ENCODE peak calls at places on chromosomes 5 and 9, in eight cellular contexts. One of them, this sample, is unnamed. For H3K4me1, the result is how much of the 10 kb centered on the place peaks cover.

GRCh38 chr9:136248951-136249880 is 3.6 kb upstream of the QSOX2 start:
- DNase-seq in lower lobe of right lung: peak
- DNase-seq in colonic mucosa: no peak
- DNase-seq in neural progenitor cell: no peak
- DNase-seq in fibroblast of lung: no peak
- DNase-seq in uterus: no peak
- DNase-seq in CD8-positive, alpha-beta T cell: no peak
- DNase-seq in CD8-positive, alpha-beta memory T cell: no peak
- DNase-seq in this sample: no peak

GRCh38 chr5:13325765-13326164 is 618.7 kb downstream of the DNAH5 start:
- DNase-seq in lower lobe of right lung: no peak
- DNase-seq in colonic mucosa: no peak
- DNase-seq in neural progenitor cell: no peak
- DNase-seq in fibroblast of lung: peak
- DNase-seq in uterus: no peak
- DNase-seq in CD8-positive, alpha-beta T cell: no peak
- DNase-seq in CD8-positive, alpha-beta memory T cell: no peak
- DNase-seq in this sample: no peak

GRCh38 chr5:133499896-133500295 is 112.4 kb downstream of the FSTL4 start:
- DNase-seq in lower lobe of right lung: no peak
- DNase-seq in colonic mucosa: peak
- DNase-seq in neural progenitor cell: no peak
- DNase-seq in fibroblast of lung: no peak
- DNase-seq in uterus: no peak
- DNase-seq in CD8-positive, alpha-beta T cell: no peak
- DNase-seq in CD8-positive, alpha-beta memory T cell: no peak
- DNase-seq in this sample: no peak

GRCh38 chr5:43042626-43043399 is 2.7 kb upstream of the ANXA2R start:
- DNase-seq in lower lobe of right lung: peak
- DNase-seq in colonic mucosa: peak
- DNase-seq in neural progenitor cell: peak
- DNase-seq in fibroblast of lung: peak
- DNase-seq in uterus: peak
- DNase-seq in CD8-positive, alpha-beta T cell: peak
- DNase-seq in CD8-positive, alpha-beta memory T cell: no peak
- DNase-seq in this sample: peak

GRCh38 chr5:98679963-98680362 is 93.5 kb upstream of the RGMB start:
- DNase-seq in lower lobe of right lung: no peak
- DNase-seq in colonic mucosa: no peak
- DNase-seq in neural progenitor cell: no peak
- DNase-seq in fibroblast of lung: peak
- DNase-seq in uterus: no peak
- DNase-seq in CD8-positive, alpha-beta T cell: no peak
- DNase-seq in CD8-positive, alpha-beta memory T cell: no peak
- DNase-seq in this sample: no peak

GRCh38 chr9:15299374-15299939 is 7.6 kb downstream of the TTC39B start:
- DNase-seq in lower lobe of right lung: no peak
- DNase-seq in colonic mucosa: no peak
- DNase-seq in neural progenitor cell: no peak
- DNase-seq in fibroblast of lung: no peak
- DNase-seq in uterus: no peak
- DNase-seq in CD8-positive, alpha-beta T cell: peak
- DNase-seq in CD8-positive, alpha-beta memory T cell: peak
- DNase-seq in this sample: no peak

GRCh38 chr5:87322381-87322780 is 54.7 kb downstream of the RASA1 start:
- DNase-seq in lower lobe of right lung: no peak
- DNase-seq in colonic mucosa: no peak
- DNase-seq in neural progenitor cell: no peak
- DNase-seq in fibroblast of lung: no peak
- DNase-seq in uterus: no peak
- DNase-seq in CD8-positive, alpha-beta T cell: no peak
- DNase-seq in CD8-positive, alpha-beta memory T cell: no peak
- DNase-seq in this sample: no peak

GRCh38 chr9:13942695-13943094 is 371.2 kb downstream of the NFIB start:
- DNase-seq in lower lobe of right lung: no peak
- DNase-seq in colonic mucosa: no peak
- DNase-seq in neural progenitor cell: no peak
- DNase-seq in fibroblast of lung: peak
- DNase-seq in uterus: peak
- DNase-seq in CD8-positive, alpha-beta T cell: no peak
- DNase-seq in CD8-positive, alpha-beta memory T cell: no peak
- DNase-seq in this sample: no peak

GRCh38 chr5:31845351-31845750 is 206.4 kb downstream of the PDZD2 start:
- DNase-seq in lower lobe of right lung: no peak
- DNase-seq in colonic mucosa: no peak
- DNase-seq in neural progenitor cell: no peak
- DNase-seq in fibroblast of lung: peak
- DNase-seq in uterus: no peak
- DNase-seq in CD8-positive, alpha-beta T cell: no peak
- DNase-seq in CD8-positive, alpha-beta memory T cell: no peak
- DNase-seq in this sample: no peak

GRCh38 chr5:178335287-178336030 is 102.9 kb upstream of the PHYKPL start:
- DNase-seq in lower lobe of right lung: no peak
- DNase-seq in colonic mucosa: no peak
- DNase-seq in neural progenitor cell: no peak
- DNase-seq in fibroblast of lung: no peak
- DNase-seq in uterus: no peak
- DNase-seq in CD8-positive, alpha-beta T cell: no peak
- DNase-seq in CD8-positive, alpha-beta memory T cell: no peak
- DNase-seq in this sample: no peak

GRCh38 chr5:72241346-72242003 is 78.6 kb downstream of the MRPS27 start:
- DNase-seq in lower lobe of right lung: no peak
- DNase-seq in colonic mucosa: no peak
- DNase-seq in neural progenitor cell: peak
- DNase-seq in fibroblast of lung: no peak
- DNase-seq in uterus: no peak
- DNase-seq in CD8-positive, alpha-beta T cell: no peak
- DNase-seq in CD8-positive, alpha-beta memory T cell: no peak
- DNase-seq in this sample: no peak

GRCh38 chr5:68114641-68115040 is 100.9 kb upstream of the PIK3R1 start:
- DNase-seq in lower lobe of right lung: no peak
- DNase-seq in colonic mucosa: no peak
- DNase-seq in neural progenitor cell: no peak
- DNase-seq in fibroblast of lung: peak
- DNase-seq in uterus: no peak
- DNase-seq in CD8-positive, alpha-beta T cell: no peak
- DNase-seq in CD8-positive, alpha-beta memory T cell: no peak
- DNase-seq in this sample: no peak

DNA sequence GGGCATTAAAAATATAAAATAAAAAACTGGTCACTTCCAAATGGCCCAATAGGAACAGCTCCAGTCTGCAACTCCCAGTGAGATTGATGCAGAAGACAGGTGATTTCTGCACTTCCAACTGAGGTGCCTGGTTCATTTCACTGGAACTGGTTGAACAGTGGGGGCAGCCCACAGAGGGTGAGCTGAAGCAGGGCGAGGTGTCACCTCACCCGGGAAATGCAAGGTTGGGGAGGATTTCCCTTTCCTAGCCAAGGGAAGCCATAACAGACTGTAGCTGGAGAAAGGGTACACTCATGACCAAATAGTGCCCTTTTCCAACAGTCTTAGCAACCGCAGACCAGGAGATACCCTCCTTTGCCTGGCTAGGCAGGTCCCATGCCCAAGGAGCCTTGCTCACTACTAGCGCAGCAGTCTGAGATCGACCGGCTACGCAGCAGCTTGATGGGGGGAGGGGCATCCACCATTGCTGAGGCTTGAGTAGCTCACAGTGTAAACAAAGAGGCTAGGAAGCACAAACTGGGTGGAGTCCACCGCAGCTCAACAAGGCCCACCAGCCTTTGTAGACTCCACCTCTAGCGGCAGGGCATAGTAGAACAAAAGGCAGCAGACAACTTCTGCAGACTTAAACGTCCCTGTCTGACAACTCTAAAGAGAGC is 12.7 kb downstream of the RLN1 start:
- DNase-seq in lower lobe of right lung: peak
- DNase-seq in colonic mucosa: peak
- DNase-seq in neural progenitor cell: peak
- DNase-seq in fibroblast of lung: peak
- DNase-seq in uterus: no peak
- DNase-seq in CD8-positive, alpha-beta T cell: peak
- DNase-seq in CD8-positive, alpha-beta memory T cell: peak
- DNase-seq in this sample: no peak
- H3K27ac ChIP-seq in lower lobe of right lung: no peak
- H3K27ac ChIP-seq in colonic mucosa: no peak
- H3K27ac ChIP-seq in neural progenitor cell: no peak
- H3K27ac ChIP-seq in fibroblast of lung: no peak
- H3K27ac ChIP-seq in uterus: no peak
- H3K27ac ChIP-seq in CD8-positive, alpha-beta T cell: no peak
- H3K27ac ChIP-seq in CD8-positive, alpha-beta memory T cell: peak
- H3K27ac ChIP-seq in this sample: no peak

DNA sequence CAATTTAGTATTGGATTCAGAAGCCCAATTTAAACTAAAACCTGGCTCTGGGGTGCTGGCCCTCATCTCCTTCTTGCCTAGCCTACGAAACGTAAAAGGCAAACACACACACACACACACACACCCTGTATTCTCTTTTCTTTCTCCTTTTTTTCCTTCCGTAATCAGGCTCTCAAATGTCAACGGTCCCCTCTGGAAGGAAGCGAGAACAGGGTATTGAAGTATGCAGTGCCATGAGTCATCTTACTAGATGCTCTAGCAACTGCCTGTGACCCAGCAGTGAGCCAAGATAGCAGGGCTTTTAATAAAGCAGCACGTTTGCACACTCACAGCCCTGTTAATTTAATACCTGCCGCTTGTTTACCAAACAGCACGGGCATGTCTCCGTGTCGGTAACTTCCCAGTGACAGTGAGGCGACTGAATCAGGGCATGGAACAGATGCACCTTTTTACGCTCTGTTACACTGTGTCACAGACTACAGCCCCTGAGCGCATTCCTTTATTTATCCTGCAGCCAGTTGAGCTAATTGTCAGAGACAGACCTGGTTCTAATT is 243.8 kb downstream of the BNC2 start:
- DNase-seq in lower lobe of right lung: no peak
- DNase-seq in colonic mucosa: no peak
- DNase-seq in neural progenitor cell: peak
- DNase-seq in fibroblast of lung: peak
- DNase-seq in uterus: peak
- DNase-seq in CD8-positive, alpha-beta T cell: no peak
- DNase-seq in CD8-positive, alpha-beta memory T cell: no peak
- DNase-seq in this sample: no peak
- H3K4me1 ChIP-seq in lower lobe of right lung: under half
- H3K4me1 ChIP-seq in colonic mucosa: under half
- H3K4me1 ChIP-seq in neural progenitor cell: half or more
- H3K4me1 ChIP-seq in fibroblast of lung: under half
- H3K4me1 ChIP-seq in uterus: under half
- H3K4me1 ChIP-seq in CD8-positive, alpha-beta T cell: under half
- H3K4me1 ChIP-seq in CD8-positive, alpha-beta memory T cell: under half
- H3K4me1 ChIP-seq in this sample: under half

DNA sequence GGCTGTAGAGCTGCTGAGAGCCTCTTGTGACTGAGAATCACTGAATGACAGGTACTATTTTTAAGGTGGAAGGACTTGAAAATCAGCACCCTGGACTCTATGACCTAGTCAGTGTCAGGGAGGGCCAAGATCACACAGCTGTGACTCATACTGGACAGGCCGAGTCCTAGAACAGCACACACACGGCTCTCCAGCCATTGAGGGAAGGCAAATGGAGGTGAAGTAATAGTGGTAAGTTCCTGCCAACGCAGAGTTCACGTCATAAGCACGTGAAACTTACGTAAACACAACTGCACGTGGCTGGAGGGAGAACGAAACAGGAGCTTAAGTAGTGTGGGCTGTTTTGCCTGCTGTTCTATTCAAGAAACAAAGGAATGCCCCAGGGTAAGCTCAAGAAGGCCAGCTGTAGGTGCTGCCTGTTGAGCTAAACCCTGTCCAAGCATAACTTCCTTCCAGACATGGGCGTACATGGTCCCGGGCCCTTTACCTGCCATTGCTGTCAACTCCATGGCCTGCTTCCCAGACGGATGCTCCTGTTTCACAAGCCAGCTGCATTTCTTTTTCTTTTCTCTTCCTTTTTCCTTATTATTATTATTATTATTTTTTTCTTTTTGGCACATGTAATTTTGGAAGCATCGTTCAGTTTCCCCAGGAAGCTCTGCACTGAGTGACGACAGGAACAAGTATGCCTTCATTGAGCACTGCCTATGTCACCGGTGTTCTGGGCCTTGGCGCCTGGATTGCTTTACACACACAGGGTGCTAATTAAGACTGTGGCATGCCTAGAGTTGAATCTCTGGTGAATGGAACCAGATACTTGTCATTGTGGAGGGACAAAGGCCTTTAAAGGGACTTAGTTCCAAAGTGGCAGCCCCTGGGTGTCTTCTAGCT is 10.2 kb upstream of the LCP2 start:
- DNase-seq in lower lobe of right lung: peak
- DNase-seq in colonic mucosa: peak
- DNase-seq in neural progenitor cell: peak
- DNase-seq in fibroblast of lung: peak
- DNase-seq in uterus: peak
- DNase-seq in CD8-positive, alpha-beta T cell: no peak
- DNase-seq in CD8-positive, alpha-beta memory T cell: no peak
- DNase-seq in this sample: no peak
- H3K27ac ChIP-seq in lower lobe of right lung: peak
- H3K27ac ChIP-seq in colonic mucosa: peak
- H3K27ac ChIP-seq in neural progenitor cell: peak
- H3K27ac ChIP-seq in fibroblast of lung: no peak
- H3K27ac ChIP-seq in uterus: peak
- H3K27ac ChIP-seq in CD8-positive, alpha-beta T cell: no peak
- H3K27ac ChIP-seq in CD8-positive, alpha-beta memory T cell: no peak
- H3K27ac ChIP-seq in this sample: no peak

GRCh38 chr9:109315480-109315879 is 5.4 kb downstream of the EPB41L4B start:
- DNase-seq in lower lobe of right lung: no peak
- DNase-seq in colonic mucosa: no peak
- DNase-seq in neural progenitor cell: no peak
- DNase-seq in fibroblast of lung: no peak
- DNase-seq in uterus: no peak
- DNase-seq in CD8-positive, alpha-beta T cell: no peak
- DNase-seq in CD8-positive, alpha-beta memory T cell: no peak
- DNase-seq in this sample: no peak

GRCh38 chr9:109319072-109319630 is 1.7 kb downstream of the EPB41L4B start:
- DNase-seq in lower lobe of right lung: peak
- DNase-seq in colonic mucosa: peak
- DNase-seq in neural progenitor cell: peak
- DNase-seq in fibroblast of lung: peak
- DNase-seq in uterus: no peak
- DNase-seq in CD8-positive, alpha-beta T cell: no peak
- DNase-seq in CD8-positive, alpha-beta memory T cell: no peak
- DNase-seq in this sample: peak

GRCh38 chr9:109317979-109318671 is 2.7 kb downstream of the EPB41L4B start:
- DNase-seq in lower lobe of right lung: no peak
- DNase-seq in colonic mucosa: no peak
- DNase-seq in neural progenitor cell: peak
- DNase-seq in fibroblast of lung: peak
- DNase-seq in uterus: no peak
- DNase-seq in CD8-positive, alpha-beta T cell: no peak
- DNase-seq in CD8-positive, alpha-beta memory T cell: no peak
- DNase-seq in this sample: no peak

GRCh38 chr9:109315889-109316640 is 4.8 kb downstream of the EPB41L4B start:
- DNase-seq in lower lobe of right lung: peak
- DNase-seq in colonic mucosa: peak
- DNase-seq in neural progenitor cell: peak
- DNase-seq in fibroblast of lung: peak
- DNase-seq in uterus: no peak
- DNase-seq in CD8-positive, alpha-beta T cell: no peak
- DNase-seq in CD8-positive, alpha-beta memory T cell: no peak
- DNase-seq in this sample: peak

GRCh38 chr9:109317311-109317978 is 3.4 kb downstream of the EPB41L4B start:
- DNase-seq in lower lobe of right lung: no peak
- DNase-seq in colonic mucosa: peak
- DNase-seq in neural progenitor cell: peak
- DNase-seq in fibroblast of lung: no peak
- DNase-seq in uterus: no peak
- DNase-seq in CD8-positive, alpha-beta T cell: no peak
- DNase-seq in CD8-positive, alpha-beta memory T cell: no peak
- DNase-seq in this sample: no peak
- H3K4me1 ChIP-seq in lower lobe of right lung: under half
- H3K4me1 ChIP-seq in colonic mucosa: under half
- H3K4me1 ChIP-seq in neural progenitor cell: under half
- H3K4me1 ChIP-seq in fibroblast of lung: under half
- H3K4me1 ChIP-seq in uterus: under half
- H3K4me1 ChIP-seq in CD8-positive, alpha-beta T cell: under half
- H3K4me1 ChIP-seq in CD8-positive, alpha-beta memory T cell: under half
- H3K4me1 ChIP-seq in this sample: under half